ENCODE peak calls at places on chromosomes 13 and 19, in five cellular contexts. K, D, W, V and L are unnamed samples.

GRCh38 chr19:757811-758668 is 7.1 kb downstream of the MISP start:
- DNase-seq in K (no peak), D (no peak), W (no peak), V (no peak), L (no peak)

GRCh38 chr13:114021464-114022308 is 47.8 kb upstream of the C13orf46 start:
- DNase-seq in K (no peak), D (no peak), W (no peak), V (no peak), L (no peak)

GRCh38 chr13:38421590-38422560 is 72.2 kb downstream of the UFM1 start:
- DNase-seq in K (no peak), D (no peak), W (no peak), V (no peak), L (no peak)

GRCh38 chr13:25371608-25372274 is at the start of gene ATP8A2:
- DNase-seq in K (peak; percentile 35), D (no peak), W (no peak), V (no peak), L (no peak)

GRCh38 chr19:17305517-17306284 is at the start of gene MRPL34:
- DNase-seq in K (peak; percentile 99), D (peak; percentile 99), W (peak; percentile 98), V (peak; percentile 91), L (peak; percentile 98)

GRCh38 chr13:27053902-27054595 is 117.6 kb downstream of the USP12 start:
- DNase-seq in K (no peak), D (no peak), W (peak; percentile 49), V (no peak), L (peak; percentile 48)

GRCh38 chr19:392375-392970 is 16.5 kb downstream of the C2CD4C start:
- DNase-seq in K (no peak), D (no peak), W (no peak), V (no peak), L (no peak)

GRCh38 chr13:48896312-48896711 is 79.4 kb upstream of the FNDC3A start:
- DNase-seq in K (no peak), D (no peak), W (no peak), V (no peak), L (no peak)

GRCh38 chr19:1609680-1610474 is 4.6 kb upstream of the UQCR11 start:
- DNase-seq in K (no peak), D (no peak), W (no peak), V (no peak), L (no peak)

GRCh38 chr13:27472441-27472840 is 22.1 kb upstream of the MTIF3 start:
- DNase-seq in K (no peak), D (no peak), W (no peak), V (no peak), L (no peak)